ENCODE peak calls at places on chromosome 3, in five cellular contexts. Z is IMR-90, K is H1, C is colonic mucosa, B is right atrium auricular region. Q is an unnamed sample. For H3K9me3, the result is how much of the 10 kb centered on the place peaks cover.

GRCh38 chr3:5058463-5058862 is 63.6 kb upstream of the ARL8B start:
- DNase-seq in Z (peak), C (no peak), K (no peak), B (no peak), Q (no peak)

GRCh38 chr3:46383211-46383945 is 12.6 kb downstream of the CCR5 start:
- DNase-seq in B (no peak), C (peak), K (no peak), Z (no peak), Q (no peak)

GRCh38 chr3:97817965-97818364 is 3.8 kb upstream of the CRYBG3 start:
- DNase-seq in K (no peak), C (no peak), B (no peak), Z (no peak), Q (no peak)

GRCh38 chr3:15611018-15611417 is 9.5 kb downstream of the BTD start:
- DNase-seq in Z (no peak), K (no peak), C (no peak), B (no peak), Q (no peak)

GRCh38 chr3:72739521-72740466 is 108.5 kb downstream of the SHQ1 start:
- DNase-seq in Z (peak), C (peak), B (no peak), K (no peak), Q (no peak)

GRCh38 chr3:31268868-31269267 is 263.9 kb upstream of the STT3B start:
- DNase-seq in Z (no peak), B (no peak), K (no peak), C (no peak), Q (no peak)

GRCh38 chr3:71142440-71143161 is 440.9 kb downstream of the FOXP1 start:
- DNase-seq in K (no peak), B (no peak), Z (peak), C (peak), Q (no peak)

GRCh38 chr3:36842275-36842674 is 77.9 kb upstream of the DCLK3 start:
- DNase-seq in Z (no peak), C (no peak), B (no peak), K (no peak), Q (no peak)

GRCh38 chr3:195188530-195188917 is 82.4 kb downstream of the XXYLT1 start:
- DNase-seq in B (no peak), K (no peak), C (no peak), Z (peak), Q (no peak)
- TF ChIP-seq CTCF in B (no peak), K (peak), C (no peak), Z (peak), Q (no peak)

DNA sequence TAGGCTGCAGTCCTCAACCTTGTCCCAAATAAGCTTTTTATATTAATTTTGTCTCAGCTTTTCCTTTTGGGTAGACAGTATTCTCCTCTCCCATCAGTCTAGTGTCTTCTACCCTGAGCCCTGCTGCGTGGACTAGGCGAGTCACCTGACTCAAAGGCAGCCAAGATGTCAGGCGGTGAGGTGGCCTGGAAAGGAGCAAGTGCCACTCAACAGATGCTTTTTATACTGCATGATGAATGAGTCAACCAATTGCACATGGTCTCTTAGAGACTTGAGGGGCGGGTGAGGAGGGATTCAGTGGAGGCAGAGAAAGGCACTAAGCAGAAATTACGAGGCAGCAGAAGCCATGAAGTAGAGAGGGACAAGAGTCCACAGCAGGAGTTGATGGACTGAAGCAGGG is 95.9 kb downstream of the FRMD4B start:
- DNase-seq in B (peak), Z (no peak), C (no peak), K (no peak), Q (no peak)
- H3K9me3 ChIP-seq in B (under half), Z (under half), C (under half), K (under half), Q (under half)

DNA sequence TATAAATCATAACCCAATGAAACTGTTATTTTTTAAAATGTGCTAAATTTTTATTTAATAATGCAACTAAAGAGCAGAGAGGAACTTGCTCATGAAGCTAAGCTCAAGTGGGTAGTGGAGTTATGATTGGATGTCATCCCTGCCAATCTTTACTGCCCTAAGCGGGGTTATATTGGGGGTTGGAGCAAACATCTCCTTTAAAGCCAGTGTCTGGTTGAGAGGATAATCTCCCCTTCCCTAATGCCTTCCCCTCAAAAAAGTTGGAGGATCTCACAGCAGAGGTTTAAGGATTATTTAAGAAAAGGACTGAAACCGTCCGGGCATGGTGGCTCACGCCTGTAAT is 32.1 kb upstream of the CLASP2 start:
- DNase-seq in Z (no peak), C (no peak), K (no peak), B (no peak), Q (no peak)
- TF ChIP-seq CTCF in Z (no peak), C (no peak), K (no peak), B (no peak), Q (no peak)

GRCh38 chr3:169082076-169082475 is 581.4 kb downstream of the MECOM start:
- DNase-seq in C (no peak), Z (no peak), B (no peak), K (no peak), Q (no peak)
- H3K9me3 ChIP-seq in C (under half), Z (under half), B (under half), K (under half), Q (under half)

GRCh38 chr3:55903680-55904079 is 416.6 kb upstream of the WNT5A start:
- DNase-seq in C (no peak), B (no peak), Z (no peak), K (no peak), Q (no peak)

GRCh38 chr3:55904716-55905115 is 417.6 kb upstream of the WNT5A start:
- DNase-seq in K (no peak), Z (no peak), C (no peak), B (no peak), Q (no peak)

GRCh38 chr3:55897573-55898224 is 410.6 kb upstream of the WNT5A start:
- DNase-seq in C (peak), K (no peak), B (no peak), Z (peak), Q (no peak)

GRCh38 chr3:55896155-55896554 is 409.0 kb upstream of the WNT5A start:
- DNase-seq in Z (no peak), C (no peak), K (no peak), B (no peak), Q (no peak)

DNA sequence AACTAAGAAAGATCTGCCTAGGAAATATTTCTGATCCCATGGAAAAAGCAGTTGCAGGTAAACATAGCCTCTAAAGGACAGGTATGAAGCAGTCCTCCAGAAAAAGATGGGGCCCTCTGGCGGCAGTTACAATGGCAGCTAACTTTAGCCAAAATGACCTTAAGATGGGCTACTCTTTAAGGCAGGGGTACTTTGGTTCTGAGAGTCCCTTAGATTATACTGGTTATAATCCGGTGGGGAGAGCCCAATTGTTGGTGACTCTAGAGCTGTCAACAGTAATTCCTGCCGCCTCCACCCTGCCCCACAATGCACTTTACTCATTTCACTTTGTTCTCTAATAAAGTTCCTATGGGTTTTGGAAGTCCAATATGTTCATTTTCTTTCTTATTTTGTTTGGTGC is 412.8 kb upstream of the WNT5A start:
- DNase-seq in Z (no peak), C (no peak), K (no peak), B (no peak), Q (no peak)
- TF ChIP-seq CTCF in Z (peak), C (no peak), K (peak), B (no peak), Q (no peak)

DNA sequence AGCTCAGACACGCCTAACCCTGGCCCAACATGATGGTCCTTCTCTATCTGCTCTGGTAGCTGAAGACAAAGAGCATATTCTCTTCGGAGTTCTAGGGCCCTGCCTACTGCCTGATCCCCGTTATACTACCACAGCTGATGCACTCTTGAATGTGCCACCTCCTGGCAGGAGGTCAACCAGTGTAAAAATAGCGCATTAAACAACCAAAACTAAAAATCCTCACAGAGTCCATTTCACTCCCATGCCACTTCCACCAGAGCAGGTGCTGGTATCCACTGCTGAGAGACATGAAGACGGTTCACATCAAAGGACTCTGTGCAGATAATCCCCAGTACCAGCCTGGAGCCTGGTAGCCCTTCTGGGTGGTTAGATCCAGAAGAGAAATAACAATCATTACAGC is 44.5 kb downstream of the CEP70 start:
- DNase-seq in Z (no peak), K (no peak), B (no peak), C (no peak), Q (no peak)
- H3K9me3 ChIP-seq in Z (under half), K (under half), B (under half), C (under half), Q (under half)

Q was measured in ovary.